ENCODE peak calls at places on chromosomes 5 and 9, in six cellular contexts. One of them, this sample, is unnamed.

GRCh38 chr5:175096469-175097185 is 347.4 kb downstream of the DRD1 start:
- DNase-seq in H1: no peak
- DNase-seq in K562: no peak
- DNase-seq in GM12892: no peak
- DNase-seq in HepG2: no peak
- DNase-seq in SK-N-SH: no peak
- DNase-seq in this sample: no peak

GRCh38 chr5:1637639-1638481 is 114.1 kb upstream of the LPCAT1 start:
- DNase-seq in H1: no peak
- DNase-seq in K562: no peak
- DNase-seq in GM12892: no peak
- DNase-seq in HepG2: no peak
- DNase-seq in SK-N-SH: no peak
- DNase-seq in this sample: no peak

GRCh38 chr9:136403915-136404800 is 4.2 kb upstream of the SNAPC4 start:
- DNase-seq in H1: no peak
- DNase-seq in K562: no peak
- DNase-seq in GM12892: peak; percentile 58
- DNase-seq in HepG2: no peak
- DNase-seq in SK-N-SH: no peak
- DNase-seq in this sample: no peak

GRCh38 chr9:112285056-112285455 is 48.4 kb downstream of the PTBP3 start:
- DNase-seq in H1: no peak
- DNase-seq in K562: no peak
- DNase-seq in GM12892: no peak
- DNase-seq in HepG2: no peak
- DNase-seq in SK-N-SH: no peak
- DNase-seq in this sample: no peak

GRCh38 chr5:172420215-172420934 is 34.0 kb downstream of the SH3PXD2B start:
- DNase-seq in H1: peak; percentile 59
- DNase-seq in K562: peak; percentile 41
- DNase-seq in GM12892: no peak
- DNase-seq in HepG2: peak; percentile 91
- DNase-seq in SK-N-SH: no peak
- DNase-seq in this sample: no peak

GRCh38 chr9:79592736-79593493 is 21.1 kb downstream of the TLE4 start:
- DNase-seq in H1: no peak
- DNase-seq in K562: no peak
- DNase-seq in GM12892: no peak
- DNase-seq in HepG2: no peak
- DNase-seq in SK-N-SH: no peak
- DNase-seq in this sample: no peak

GRCh38 chr5:171979606-171980005 is 26.8 kb downstream of the FBXW11 start:
- DNase-seq in H1: no peak
- DNase-seq in K562: no peak
- DNase-seq in GM12892: no peak
- DNase-seq in HepG2: no peak
- DNase-seq in SK-N-SH: no peak
- DNase-seq in this sample: no peak

GRCh38 chr5:108238936-108239887 is 142.7 kb downstream of the FBXL17 start:
- DNase-seq in H1: no peak
- DNase-seq in K562: no peak
- DNase-seq in GM12892: no peak
- DNase-seq in HepG2: no peak
- DNase-seq in SK-N-SH: no peak
- DNase-seq in this sample: no peak

GRCh38 chr9:124794902-124795491 is 18.1 kb downstream of the OLFML2A start:
- DNase-seq in H1: no peak
- DNase-seq in K562: peak; percentile 76
- DNase-seq in GM12892: no peak
- DNase-seq in HepG2: peak; percentile 88
- DNase-seq in SK-N-SH: no peak
- DNase-seq in this sample: no peak

GRCh38 chr5:34655354-34655991 is 655 bp upstream of the RAI14 start:
- DNase-seq in H1: peak; percentile 66
- DNase-seq in K562: peak; percentile 78
- DNase-seq in GM12892: no peak
- DNase-seq in HepG2: peak; percentile 33
- DNase-seq in SK-N-SH: peak; percentile 38
- DNase-seq in this sample: peak; percentile 15

GRCh38 chr9:37421914-37422288 is 595 bp upstream of the GRHPR start:
- DNase-seq in H1: no peak
- DNase-seq in K562: peak; percentile 83
- DNase-seq in GM12892: no peak
- DNase-seq in HepG2: no peak
- DNase-seq in SK-N-SH: no peak
- DNase-seq in this sample: no peak

GRCh38 chr9:89564257-89564878 is 40.4 kb upstream of the GADD45G start:
- DNase-seq in H1: peak; percentile 68
- DNase-seq in K562: peak; percentile 21
- DNase-seq in GM12892: peak; percentile 46
- DNase-seq in HepG2: peak; percentile 50
- DNase-seq in SK-N-SH: peak; percentile 48
- DNase-seq in this sample: peak; percentile 47

GRCh38 chr5:72402959-72403628 is 82.9 kb downstream of the PTCD2 start:
- DNase-seq in H1: peak; percentile 62
- DNase-seq in K562: no peak
- DNase-seq in GM12892: no peak
- DNase-seq in HepG2: no peak
- DNase-seq in SK-N-SH: no peak
- DNase-seq in this sample: no peak
- TF ChIP-seq POLR2AphosphoS5 in H1: no peak
- TF ChIP-seq POLR2AphosphoS5 in K562: no peak
- TF ChIP-seq POLR2AphosphoS5 in GM12892: no peak
- TF ChIP-seq POLR2AphosphoS5 in HepG2: no peak
- TF ChIP-seq POLR2AphosphoS5 in SK-N-SH: no peak
- TF ChIP-seq POLR2AphosphoS5 in this sample: no peak

DNA sequence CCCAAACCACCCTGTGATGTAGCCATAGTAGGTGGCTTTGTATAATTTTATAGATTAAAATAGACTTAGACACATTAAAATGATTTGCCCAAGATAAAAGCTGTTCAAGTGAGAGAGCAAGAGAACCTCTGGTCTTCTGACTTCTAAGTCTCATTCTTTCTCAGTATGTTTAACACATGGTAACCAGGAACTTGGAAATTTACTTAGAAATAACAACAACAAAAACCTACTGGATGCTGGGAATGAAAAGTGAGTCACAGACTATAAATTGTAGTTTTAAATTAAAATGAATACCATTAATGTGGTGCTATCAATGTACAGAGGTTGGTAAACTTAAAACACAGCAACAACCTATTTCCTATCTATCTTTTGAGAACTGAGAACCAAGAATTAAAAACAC is 30.4 kb downstream of the HMGCR start:
- DNase-seq in H1: no peak
- DNase-seq in K562: no peak
- DNase-seq in GM12892: no peak
- DNase-seq in HepG2: no peak
- DNase-seq in SK-N-SH: no peak
- DNase-seq in this sample: no peak
- TF ChIP-seq TAF1 in H1: no peak
- TF ChIP-seq TAF1 in K562: no peak
- TF ChIP-seq TAF1 in GM12892: no peak
- TF ChIP-seq TAF1 in HepG2: no peak
- TF ChIP-seq TAF1 in SK-N-SH: no peak
- TF ChIP-seq TAF1 in this sample: no peak

GRCh38 chr5:151104795-151105194 is 24.0 kb upstream of the TNIP1 start:
- DNase-seq in H1: no peak
- DNase-seq in K562: no peak
- DNase-seq in GM12892: no peak
- DNase-seq in HepG2: peak; percentile 33
- DNase-seq in SK-N-SH: no peak
- DNase-seq in this sample: no peak
- TF ChIP-seq POLR2AphosphoS5 in H1: no peak
- TF ChIP-seq POLR2AphosphoS5 in K562: no peak
- TF ChIP-seq POLR2AphosphoS5 in GM12892: no peak
- TF ChIP-seq POLR2AphosphoS5 in HepG2: no peak
- TF ChIP-seq POLR2AphosphoS5 in SK-N-SH: no peak
- TF ChIP-seq POLR2AphosphoS5 in this sample: peak; percentile 9

GRCh38 chr9:95504053-95504963 is 12.5 kb downstream of the PTCH1 start:
- DNase-seq in H1: peak; percentile 69
- DNase-seq in K562: peak; percentile 70
- DNase-seq in GM12892: peak; percentile 32
- DNase-seq in HepG2: peak; percentile 88
- DNase-seq in SK-N-SH: no peak
- DNase-seq in this sample: no peak
- TF ChIP-seq TAF1 in H1: no peak
- TF ChIP-seq TAF1 in K562: no peak
- TF ChIP-seq TAF1 in GM12892: no peak
- TF ChIP-seq TAF1 in HepG2: no peak
- TF ChIP-seq TAF1 in SK-N-SH: no peak
- TF ChIP-seq TAF1 in this sample: no peak

DNA sequence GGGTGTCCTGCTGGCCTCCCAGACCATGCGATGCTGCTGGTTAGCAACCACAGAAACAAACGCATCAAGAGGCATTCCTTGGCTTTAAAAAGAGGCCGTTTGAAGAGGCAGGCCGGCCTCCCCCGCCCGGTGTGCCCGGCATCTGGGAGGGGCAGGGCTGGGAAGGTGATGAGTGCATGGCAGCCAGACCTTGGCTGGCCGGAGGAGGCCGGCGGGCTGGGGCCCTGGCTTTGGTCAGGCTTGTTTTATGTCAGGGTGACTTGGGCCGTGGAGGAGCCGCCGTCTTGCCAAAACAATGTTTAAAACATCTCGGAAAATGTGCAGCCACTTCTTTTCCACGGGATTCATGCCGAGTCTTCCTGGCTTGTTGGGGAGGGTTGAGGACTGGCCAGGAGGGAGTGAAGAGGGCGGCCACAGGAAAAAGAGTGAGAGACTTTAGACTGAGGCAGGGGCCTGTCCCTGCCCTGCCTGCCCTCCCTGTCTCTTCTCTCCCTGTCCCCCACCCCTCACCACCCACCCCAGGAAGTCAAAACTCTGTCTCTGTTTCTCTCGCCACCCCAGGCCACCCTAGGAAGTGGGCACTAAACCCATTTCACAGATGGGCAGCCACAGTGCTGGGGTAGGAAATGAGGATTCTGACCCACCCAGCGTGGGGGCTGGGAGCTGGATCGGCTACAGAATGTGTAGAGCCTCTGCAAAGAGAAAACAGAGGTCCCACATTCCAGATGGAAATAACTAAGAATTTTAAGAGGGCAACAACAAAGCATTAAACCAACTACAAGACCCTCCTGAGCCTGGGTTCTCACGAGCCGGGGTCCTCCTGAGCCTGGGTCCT is 143.0 kb downstream of the RXRA start:
- DNase-seq in H1: no peak
- DNase-seq in K562: no peak
- DNase-seq in GM12892: no peak
- DNase-seq in HepG2: no peak
- DNase-seq in SK-N-SH: no peak
- DNase-seq in this sample: no peak
- TF ChIP-seq POLR2AphosphoS5 in H1: no peak
- TF ChIP-seq POLR2AphosphoS5 in K562: no peak
- TF ChIP-seq POLR2AphosphoS5 in GM12892: no peak
- TF ChIP-seq POLR2AphosphoS5 in HepG2: no peak
- TF ChIP-seq POLR2AphosphoS5 in SK-N-SH: no peak
- TF ChIP-seq POLR2AphosphoS5 in this sample: no peak

GRCh38 chr9:33429256-33430080 is 17.9 kb downstream of the AQP3 start:
- DNase-seq in H1: no peak
- DNase-seq in K562: no peak
- DNase-seq in GM12892: no peak
- DNase-seq in HepG2: no peak
- DNase-seq in SK-N-SH: no peak
- DNase-seq in this sample: no peak
- TF ChIP-seq TAF1 in H1: no peak
- TF ChIP-seq TAF1 in K562: no peak
- TF ChIP-seq TAF1 in GM12892: no peak
- TF ChIP-seq TAF1 in HepG2: no peak
- TF ChIP-seq TAF1 in SK-N-SH: no peak
- TF ChIP-seq TAF1 in this sample: no peak

DNA sequence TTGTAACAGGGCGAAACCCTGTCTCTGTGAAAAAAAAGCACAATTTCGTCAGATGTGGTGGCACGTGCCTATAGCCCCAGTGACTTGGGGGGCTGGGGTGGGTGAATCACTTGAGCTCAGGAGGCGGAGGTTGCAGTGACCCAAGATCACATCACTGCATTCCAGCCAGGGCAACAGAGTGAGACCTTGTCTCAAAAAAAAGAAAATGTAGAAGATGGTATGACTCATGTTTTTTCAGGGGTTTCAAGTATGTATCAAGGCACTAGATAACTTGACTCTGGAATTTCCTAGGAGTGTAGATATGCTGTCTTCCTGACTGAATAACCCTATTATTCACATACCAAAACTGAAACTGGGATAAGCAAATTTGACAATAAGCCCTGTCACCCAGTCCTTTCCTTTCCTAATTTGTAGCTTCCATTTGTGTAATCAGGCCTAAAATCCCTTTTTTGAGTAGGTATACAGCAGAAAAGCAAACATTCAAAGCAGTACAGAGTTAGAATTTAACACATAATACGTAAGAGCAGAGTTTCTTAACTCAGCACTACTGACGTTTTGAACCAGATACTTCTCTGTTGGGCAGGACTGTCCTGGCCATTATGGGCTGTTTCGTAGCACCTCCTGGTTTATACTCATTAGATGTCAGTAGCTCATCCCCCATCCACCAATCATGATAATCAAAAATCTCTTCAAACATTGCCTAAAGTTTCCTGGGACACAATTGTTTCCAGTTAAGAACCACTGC is 17.3 kb upstream of the ANKRD18B start:
- DNase-seq in H1: no peak
- DNase-seq in K562: peak; percentile 56
- DNase-seq in GM12892: no peak
- DNase-seq in HepG2: peak; percentile 31
- DNase-seq in SK-N-SH: no peak
- DNase-seq in this sample: no peak
- TF ChIP-seq POLR2AphosphoS5 in H1: no peak
- TF ChIP-seq POLR2AphosphoS5 in K562: no peak
- TF ChIP-seq POLR2AphosphoS5 in GM12892: no peak
- TF ChIP-seq POLR2AphosphoS5 in HepG2: no peak
- TF ChIP-seq POLR2AphosphoS5 in SK-N-SH: no peak
- TF ChIP-seq POLR2AphosphoS5 in this sample: no peak